ENCODE peak calls at places on chromosomes 7 and 10, in four cellular contexts. N is A549, T is K562, I is H1. Y is an unnamed sample.

GRCh38 chr10:124176309-124177179 is 83.1 kb upstream of the CHST15 start:
- DNase-seq in N (no peak), T (no peak), I (no peak), Y (no peak)

GRCh38 chr10:30816144-30816811 is 186.7 kb upstream of the LYZL2 start:
- DNase-seq in N (no peak), T (peak; percentile 16), I (no peak), Y (no peak)

GRCh38 chr7:129771201-129771927 is 159.8 kb downstream of the NRF1 start:
- DNase-seq in N (no peak), T (no peak), I (no peak), Y (no peak)

GRCh38 chr10:18376650-18377049 is 236.4 kb downstream of the CACNB2 start:
- DNase-seq in N (no peak), T (no peak), I (no peak), Y (no peak)

GRCh38 chr10:99784731-99785441 is 2.4 kb downstream of the ABCC2 start:
- DNase-seq in N (peak; percentile 80), T (peak; percentile 37), I (no peak), Y (peak; percentile 59)

GRCh38 chr7:51666751-51667150 is 350.1 kb upstream of the COBL start:
- DNase-seq in N (no peak), T (no peak), I (no peak), Y (no peak)

GRCh38 chr7:123271231-123271630 is 71.5 kb upstream of the SLC13A1 start:
- DNase-seq in N (no peak), T (no peak), I (no peak), Y (no peak)

GRCh38 chr7:155547161-155547791 is 917 bp upstream of the CNPY1 start:
- DNase-seq in N (no peak), T (no peak), I (no peak), Y (no peak)

GRCh38 chr7:17500718-17501117 is 202.3 kb downstream of the AHR start:
- DNase-seq in N (no peak), T (no peak), I (no peak), Y (no peak)

GRCh38 chr7:137081694-137082093 is 213.2 kb downstream of the CHRM2 start:
- DNase-seq in N (no peak), T (no peak), I (no peak), Y (no peak)

GRCh38 chr7:64504581-64505120 is 58.2 kb downstream of the ZNF680 start:
- DNase-seq in N (no peak), T (no peak), I (no peak), Y (no peak)

GRCh38 chr10:88989824-88990527 is 622 bp upstream of the FAS start:
- DNase-seq in N (no peak), T (no peak), I (no peak), Y (no peak)

GRCh38 chr7:1466524-1467271 is 7.4 kb upstream of the MICALL2 start:
- DNase-seq in N (peak; percentile 70), T (peak; percentile 55), I (no peak), Y (peak; percentile 93)

GRCh38 chr10:124949543-124949942 is 7.6 kb downstream of the ZRANB1 start:
- DNase-seq in N (no peak), T (no peak), I (no peak), Y (peak; percentile 9)

GRCh38 chr7:157439149-157439548 is 102.3 kb downstream of the DNAJB6 start:
- DNase-seq in N (no peak), T (no peak), I (no peak), Y (no peak)

GRCh38 chr7:158284121-158284520 is 303.5 kb downstream of the PTPRN2 start:
- DNase-seq in N (no peak), T (no peak), I (no peak), Y (no peak)

GRCh38 chr10:7408003-7408493 is 2.8 kb downstream of the SFMBT2 start:
- DNase-seq in N (peak; percentile 16), T (peak; percentile 20), I (no peak), Y (no peak)

DNA sequence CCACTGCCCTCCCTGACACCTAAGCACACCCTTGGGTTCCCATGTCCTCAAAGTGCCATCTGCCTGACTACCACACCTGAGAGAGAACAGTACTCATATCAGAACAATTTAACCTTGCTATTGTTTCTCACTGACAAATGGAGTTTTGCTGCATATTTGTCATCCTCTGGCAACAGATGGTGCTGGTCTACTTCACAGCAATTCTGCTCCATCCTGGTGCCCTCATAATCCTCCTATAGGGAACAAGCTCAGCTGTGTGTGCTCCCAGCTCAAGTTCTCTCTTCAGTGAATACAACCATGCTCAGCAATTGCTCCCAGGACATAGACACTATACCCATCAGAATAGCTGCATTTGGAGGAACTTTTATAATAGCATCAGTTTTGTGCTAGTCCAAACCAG is 32.8 kb upstream of the ITGB1 start:
- DNase-seq in N (peak; percentile 52), T (no peak), I (no peak), Y (no peak)
- TF ChIP-seq PHF8 in N (no peak), T (no peak), I (no peak), Y (no peak)

GRCh38 chr7:117192108-117192507 is 130.8 kb downstream of the WNT2 start:
- DNase-seq in N (no peak), T (no peak), I (no peak), Y (no peak)
- TF ChIP-seq PHF8 in N (no peak), T (no peak), I (no peak), Y (no peak)

GRCh38 chr10:609868-610545 is 79.5 kb downstream of the DIP2C start:
- DNase-seq in N (no peak), T (no peak), I (no peak), Y (no peak)

GRCh38 chr10:605632-606325 is 83.7 kb downstream of the DIP2C start:
- DNase-seq in N (no peak), T (no peak), I (no peak), Y (no peak)

GRCh38 chr10:606767-607544 is 82.5 kb downstream of the DIP2C start:
- DNase-seq in N (no peak), T (no peak), I (no peak), Y (no peak)

GRCh38 chr10:608331-609265 is 80.9 kb downstream of the DIP2C start:
- DNase-seq in N (no peak), T (no peak), I (no peak), Y (no peak)

DNA sequence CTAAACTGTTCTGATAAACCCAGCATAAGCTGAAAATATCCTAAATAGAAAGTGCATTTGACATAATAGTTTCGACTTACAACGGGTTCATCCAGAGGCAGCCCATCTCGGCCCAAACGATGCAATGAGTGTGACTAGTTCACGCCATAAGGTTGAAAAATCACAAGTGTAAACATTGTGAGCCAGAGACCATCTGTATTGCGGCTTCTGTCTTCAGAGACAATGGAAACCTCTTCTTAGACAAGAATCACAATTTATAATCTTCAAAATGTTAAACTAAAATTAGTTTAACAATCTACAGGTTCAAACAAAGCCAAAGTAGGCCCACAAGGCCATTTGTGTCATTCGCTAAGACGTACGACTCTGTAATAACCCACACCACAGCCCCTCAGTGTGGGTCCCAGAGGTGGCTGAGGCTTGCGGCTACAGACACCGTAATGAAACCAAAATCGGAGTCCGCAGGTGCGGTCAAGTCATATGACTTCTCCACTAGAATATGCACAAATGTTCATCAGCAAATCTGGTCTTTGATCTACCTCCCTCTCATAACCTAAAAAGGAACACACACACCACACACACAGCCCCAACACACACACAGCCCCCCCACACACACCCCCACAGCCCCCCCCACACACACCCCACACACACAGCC is 81.8 kb downstream of the DIP2C start:
- DNase-seq in N (no peak), T (no peak), I (no peak), Y (no peak)
- TF ChIP-seq PHF8 in N (no peak), T (no peak), I (no peak), Y (no peak)

DNA sequence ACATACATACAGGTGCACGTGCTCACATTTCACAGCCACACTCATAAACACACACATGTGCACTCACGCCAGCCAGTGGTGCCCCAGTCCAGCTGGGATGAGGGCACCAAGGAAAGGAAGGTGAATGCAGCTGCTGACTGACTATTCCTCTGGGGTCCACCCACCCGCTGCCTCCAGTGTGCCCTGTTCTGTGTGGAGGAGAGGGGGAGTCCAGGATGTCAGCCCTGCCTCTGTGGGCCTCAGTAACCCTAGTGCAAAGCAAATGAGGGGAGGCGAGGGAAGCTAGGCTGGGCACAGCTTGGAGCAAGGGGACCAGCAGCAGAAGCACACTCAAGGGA is 57.6 kb downstream of the YKT6 start:
- DNase-seq in N (no peak), T (no peak), I (no peak), Y (no peak)
- TF ChIP-seq PHF8 in N (no peak), T (no peak), I (no peak), Y (no peak)